ENCODE peak calls at places on chromosome 5, in five cellular contexts. E is tibial nerve, I is PC-3, Z is SK-N-SH, L is heart right ventricle. O is an unnamed sample. For H3K9me3, the result is how much of the 10 kb centered on the place peaks cover.

GRCh38 chr5:138844812-138845513 is 30.2 kb downstream of the LRRTM2 start:
- DNase-seq in Z (no peak), E (no peak), L (no peak), I (no peak), O (no peak)

GRCh38 chr5:149728303-149728702 is 1.8 kb upstream of the PPARGC1B start:
- DNase-seq in Z (no peak), L (no peak), E (no peak), I (no peak), O (no peak)

GRCh38 chr5:122434120-122434519 is 122.1 kb downstream of the SNCAIP start:
- DNase-seq in L (no peak), Z (no peak), I (no peak), E (no peak), O (no peak)

GRCh38 chr5:113293068-113293571 is 141.7 kb downstream of the TSSK1B start:
- DNase-seq in Z (peak), E (no peak), L (no peak), I (peak), O (no peak)

GRCh38 chr5:39217365-39218281 is 1.7 kb downstream of the FYB1 start:
- DNase-seq in L (peak), Z (peak), I (peak), E (peak), O (peak)

GRCh38 chr5:169107316-169107715 is 193.6 kb downstream of the SLIT3 start:
- DNase-seq in I (no peak), Z (no peak), E (no peak), L (no peak), O (no peak)

GRCh38 chr5:127290019-127290945 is at the start of gene MEGF10:
- DNase-seq in Z (peak), L (peak), I (peak), E (no peak), O (peak)

GRCh38 chr5:93572773-93573626 is 8.0 kb downstream of the NR2F1-AS1 start:
- DNase-seq in L (no peak), E (no peak), I (no peak), Z (no peak), O (no peak)

GRCh38 chr5:14685757-14686156 is 21.2 kb downstream of the OTULIN start:
- DNase-seq in Z (peak), I (peak), E (no peak), L (peak), O (no peak)

GRCh38 chr5:137627293-137627692 is 108.6 kb downstream of the KLHL3 start:
- DNase-seq in Z (no peak), L (no peak), E (no peak), I (peak), O (no peak)

GRCh38 chr5:38078161-38078560 is 180.2 kb upstream of the EGFLAM start:
- DNase-seq in L (no peak), Z (no peak), E (no peak), I (peak), O (no peak)

GRCh38 chr5:123044926-123045617 is 8.5 kb upstream of the PPIC start:
- DNase-seq in I (no peak), E (no peak), Z (no peak), L (no peak), O (no peak)

GRCh38 chr5:39219433-39219832 is at the start of gene FYB1:
- DNase-seq in I (peak), Z (no peak), L (peak), E (peak), O (peak)

GRCh38 chr5:73354406-73354805 is 94.2 kb downstream of the FOXD1 start:
- DNase-seq in E (no peak), Z (no peak), L (no peak), I (no peak), O (no peak)

GRCh38 chr5:117434266-117434665 is 859.6 kb upstream of the SEMA6A start:
- DNase-seq in I (no peak), Z (no peak), L (no peak), E (no peak), O (no peak)

GRCh38 chr5:123487298-123487697 is 24.7 kb upstream of the CSNK1G3 start:
- DNase-seq in I (no peak), Z (no peak), E (no peak), L (no peak), O (no peak)

GRCh38 chr5:32942225-32942989 is 231.3 kb downstream of the NPR3 start:
- DNase-seq in L (no peak), I (peak), Z (peak), E (no peak), O (no peak)

GRCh38 chr5:170151105-170151831 is 45.6 kb downstream of the FOXI1 start:
- DNase-seq in E (no peak), Z (no peak), I (peak), L (peak), O (no peak)

GRCh38 chr5:79236364-79236969 is 536 bp downstream of the JMY start:
- DNase-seq in I (peak), E (no peak), Z (peak), L (no peak), O (no peak)

GRCh38 chr5:131064669-131065371 is 100.2 kb downstream of the HINT1 start:
- DNase-seq in Z (no peak), L (no peak), E (no peak), I (no peak), O (no peak)

GRCh38 chr5:131067596-131067995 is 97.5 kb downstream of the HINT1 start:
- DNase-seq in E (no peak), I (peak), L (no peak), Z (no peak), O (no peak)

DNA sequence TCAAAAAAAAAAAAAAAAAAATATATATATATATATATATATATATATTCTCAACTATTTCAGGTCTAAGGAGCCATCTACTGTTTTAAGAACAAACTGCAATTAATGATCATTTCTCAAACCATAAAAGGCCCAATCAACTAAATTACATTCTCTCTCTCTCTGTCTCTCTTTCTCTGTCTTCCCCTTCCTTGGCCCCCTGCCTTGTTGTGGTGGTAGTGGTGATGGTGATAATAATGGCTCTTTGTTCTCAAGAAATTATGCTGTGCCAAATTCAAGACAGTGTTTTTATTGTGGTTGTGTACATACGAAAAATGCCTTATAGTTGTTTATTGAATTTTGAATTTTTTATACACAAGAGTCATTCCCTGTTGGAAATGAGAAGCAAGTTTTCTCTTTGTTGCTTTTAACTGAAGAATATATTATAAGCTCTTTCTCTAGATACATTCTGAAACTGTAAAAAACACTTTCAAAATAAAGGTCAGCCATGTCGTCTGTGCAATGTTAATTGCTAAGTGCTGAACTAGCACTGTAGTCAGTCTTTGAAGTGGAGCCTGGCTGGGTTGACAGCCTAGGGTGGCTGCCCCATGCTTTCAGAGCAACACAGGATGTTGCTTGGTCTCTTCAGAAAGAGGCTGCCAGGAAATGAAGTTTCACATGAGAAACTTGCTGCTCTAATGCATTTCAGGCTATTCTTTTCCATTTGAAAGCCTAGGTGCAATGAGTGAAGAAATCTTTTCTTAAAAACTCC is 96.0 kb downstream of the HINT1 start:
- DNase-seq in Z (no peak), L (no peak), I (no peak), E (no peak), O (no peak)
- H3K27ac ChIP-seq in Z (no peak), L (no peak), I (no peak), E (no peak), O (no peak)

DNA sequence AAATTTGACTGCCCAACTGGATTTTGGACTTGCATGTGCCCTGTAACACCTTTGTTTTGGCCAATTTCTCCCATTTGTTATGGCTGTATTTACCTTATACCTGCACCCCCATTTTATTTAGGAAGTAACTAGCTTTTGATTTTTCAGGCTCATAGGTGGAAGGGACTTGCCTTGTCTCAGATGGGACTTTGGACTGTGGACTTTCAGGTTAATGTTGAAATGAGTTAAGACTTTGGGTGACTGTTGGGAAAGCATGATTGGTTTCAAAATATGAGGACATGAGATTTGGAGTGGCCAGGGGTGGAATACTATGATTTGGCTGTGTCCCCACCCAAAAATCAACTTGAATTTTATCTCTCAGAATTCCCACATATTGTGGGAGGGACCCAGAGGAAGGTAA is 490.2 kb downstream of the PRR16 start:
- DNase-seq in I (no peak), L (no peak), E (no peak), Z (no peak), O (no peak)
- H3K9me3 ChIP-seq in I (under half), L (under half), E (under half), Z (under half), O (under half)

GRCh38 chr5:167244583-167244982 is 1046.9 kb upstream of the WWC1 start:
- DNase-seq in I (no peak), E (no peak), Z (peak), L (no peak), O (no peak)
- TF ChIP-seq CTCF in I (peak), E (no peak), Z (peak), L (no peak), O (no peak)

GRCh38 chr5:83567741-83568530 is 96.4 kb downstream of the VCAN start:
- DNase-seq in E (no peak), L (no peak), I (peak), Z (no peak), O (no peak)
- H3K27ac ChIP-seq in E (no peak), L (no peak), I (peak), Z (peak), O (no peak)

DNA sequence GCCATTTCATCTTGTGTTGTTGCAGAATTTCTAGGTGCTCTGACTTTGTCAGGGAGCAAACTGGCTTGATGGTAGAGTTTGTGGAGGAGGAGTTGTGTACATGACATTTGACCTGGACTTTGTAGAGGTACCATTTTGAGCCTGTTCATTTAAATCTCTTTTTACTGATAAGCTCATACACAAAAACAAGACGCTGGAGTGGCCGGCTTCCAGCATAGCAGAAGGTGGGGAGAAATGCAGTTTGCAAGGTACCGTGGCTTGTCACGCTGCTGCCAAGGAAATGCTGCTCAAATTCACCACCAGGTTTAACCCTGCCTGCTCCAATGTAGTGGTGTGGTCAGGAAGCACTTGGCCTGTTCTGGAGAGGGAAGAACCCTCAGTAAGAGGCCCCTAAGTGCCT is 18.9 kb upstream of the IQGAP2 start:
- DNase-seq in E (no peak), L (no peak), I (no peak), Z (no peak), O (no peak)
- H3K9me3 ChIP-seq in E (under half), L (under half), I (under half), Z (under half), O (under half)

GRCh38 chr5:171747061-171747859 is 38.4 kb upstream of the SMIM23 start:
- DNase-seq in Z (no peak), I (no peak), L (no peak), E (no peak), O (no peak)

GRCh38 chr5:171749365-171749764 is 36.3 kb upstream of the SMIM23 start:
- DNase-seq in I (no peak), E (no peak), Z (no peak), L (no peak), O (no peak)

GRCh38 chr5:171745602-171746001 is 40.0 kb upstream of the SMIM23 start:
- DNase-seq in E (no peak), L (no peak), I (no peak), Z (no peak), O (no peak)

GRCh38 chr5:171748720-171749119 is 36.9 kb upstream of the SMIM23 start:
- DNase-seq in E (no peak), L (no peak), Z (no peak), I (no peak), O (no peak)

DNA sequence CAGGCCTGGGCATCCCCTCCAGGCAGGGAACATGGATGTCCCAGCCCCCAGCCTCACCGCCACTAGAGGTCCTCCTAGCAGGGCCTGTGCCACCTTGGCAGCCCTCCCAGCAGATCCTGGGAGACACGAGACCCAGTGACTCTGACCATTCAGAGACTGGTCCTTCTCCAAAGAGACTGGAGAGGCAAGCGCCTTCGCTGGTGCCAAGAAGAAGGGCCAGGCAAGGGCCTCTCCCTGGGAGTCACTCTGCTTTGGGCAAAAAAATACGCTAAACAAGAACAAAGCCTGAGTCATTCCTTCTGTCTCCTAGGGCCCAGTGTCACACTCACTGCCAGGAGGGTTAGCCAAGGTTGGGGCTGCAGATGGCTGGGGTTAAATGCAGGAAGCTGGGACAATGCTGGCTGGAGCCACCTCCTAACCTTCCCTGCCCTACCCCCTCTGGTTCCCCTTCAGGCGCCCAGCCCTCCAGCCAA is 35.3 kb upstream of the SMIM23 start:
- DNase-seq in E (peak), Z (peak), I (peak), L (peak), O (peak)
- TF ChIP-seq CTCF in E (no peak), Z (peak), I (peak), L (peak), O (no peak)

GRCh38 chr5:96662725-96663513 is 743 bp downstream of the CAST start:
- DNase-seq in Z (peak), L (peak), E (peak), I (peak), O (peak)

GRCh38 chr5:96664669-96665068 is 2.5 kb downstream of the CAST start:
- DNase-seq in Z (no peak), I (no peak), E (no peak), L (no peak), O (no peak)

GRCh38 chr5:96661101-96661840 is 905 bp upstream of the CAST start:
- DNase-seq in L (peak), E (no peak), I (peak), Z (peak), O (peak)

GRCh38 chr5:96661841-96662724 is at the start of gene CAST:
- DNase-seq in L (peak), Z (peak), E (peak), I (peak), O (peak)

GRCh38 chr5:96663608-96664007 is 1.4 kb downstream of the CAST start:
- DNase-seq in L (no peak), Z (no peak), I (no peak), E (no peak), O (no peak)
- H3K27ac ChIP-seq in L (peak), Z (peak), I (peak), E (peak), O (peak)

GRCh38 chr5:6448141-6448491 is 543 bp upstream of the UBE2QL1 start:
- DNase-seq in L (no peak), E (no peak), I (no peak), Z (no peak), O (no peak)

GRCh38 chr5:6446042-6446441 is 2.6 kb upstream of the UBE2QL1 start:
- DNase-seq in E (no peak), Z (no peak), L (no peak), I (no peak), O (peak)

GRCh38 chr5:6447384-6448140 is 1.1 kb upstream of the UBE2QL1 start:
- DNase-seq in L (no peak), Z (no peak), I (no peak), E (no peak), O (no peak)

GRCh38 chr5:6448622-6449464 is at the start of gene UBE2QL1:
- DNase-seq in I (peak), L (no peak), E (no peak), Z (peak), O (no peak)

GRCh38 chr5:6446626-6447309 is 1.9 kb upstream of the UBE2QL1 start:
- DNase-seq in Z (no peak), E (no peak), L (no peak), I (no peak), O (no peak)
- H3K9me3 ChIP-seq in Z (under half), E (under half), L (under half), I (under half), O (under half)